ENCODE peak calls at places on chromosomes 1 and 21, in ten cellular contexts. X is ovary, Y is iPS DF 6.9, O is lower lobe of right lung, T is stomach, F is SJSA1, A is sigmoid colon, D is aorta, G is tibial artery, R is transverse colon. J is an unnamed sample.
A peak's percentile ranks its signal among the peaks of the same experiment; 100 is the strongest.

GRCh38 chr21:20353351-20353750 is 644.9 kb upstream of the NCAM2 start:
- DNase-seq in G (no peak), R (no peak), O (no peak), X (no peak), T (no peak), Y (no peak), D (no peak), A (no peak), F (no peak), J (no peak)

GRCh38 chr1:240739139-240739538 is 127.2 kb upstream of the GREM2 start:
- DNase-seq in G (no peak), D (no peak), F (peak; percentile 20), X (no peak), Y (no peak), T (no peak), R (no peak), A (no peak), O (no peak), J (no peak)

GRCh38 chr1:204206121-204206520 is 7.7 kb downstream of the GOLT1A start:
- DNase-seq in F (no peak), O (no peak), A (no peak), T (no peak), D (no peak), X (no peak), Y (no peak), G (no peak), R (no peak), J (no peak)

GRCh38 chr1:43346636-43347035 is 9.0 kb downstream of the MPL start:
- DNase-seq in Y (no peak), F (no peak), O (no peak), R (no peak), D (peak; percentile 49), X (no peak), A (no peak), T (peak; percentile 13), G (no peak), J (no peak)

GRCh38 chr1:181656491-181656890 is 173.2 kb downstream of the CACNA1E start:
- DNase-seq in G (no peak), Y (no peak), O (no peak), R (no peak), T (no peak), D (no peak), X (no peak), A (no peak), F (no peak), J (no peak)

GRCh38 chr1:30816211-30817082 is 58.9 kb upstream of the LAPTM5 start:
- DNase-seq in T (no peak), F (peak; percentile 73), A (peak; percentile 87), Y (no peak), O (no peak), R (peak; percentile 41), X (peak; percentile 32), G (no peak), D (peak; percentile 87), J (no peak)

GRCh38 chr1:3899776-3900149 is 309 bp downstream of the C1orf174 start:
- DNase-seq in F (no peak), O (no peak), X (no peak), D (no peak), G (no peak), A (no peak), R (no peak), T (no peak), Y (no peak), J (no peak)

GRCh38 chr1:26337206-26337535 is 16.8 kb downstream of the CRYBG2 start:
- DNase-seq in Y (no peak), R (no peak), G (no peak), O (no peak), X (no peak), D (no peak), A (no peak), T (no peak), F (no peak), J (no peak)

GRCh38 chr1:198520524-198521254 is 19.8 kb downstream of the ATP6V1G3 start:
- DNase-seq in Y (no peak), R (no peak), T (no peak), F (no peak), D (no peak), X (no peak), O (no peak), G (no peak), A (no peak), J (no peak)

GRCh38 chr1:184041731-184042130 is 4.2 kb upstream of the COLGALT2 start:
- DNase-seq in R (no peak), F (no peak), A (no peak), G (no peak), D (no peak), Y (no peak), O (no peak), X (no peak), T (no peak), J (no peak)

GRCh38 chr1:27602510-27603319 is 1.2 kb downstream of the AHDC1 start:
- DNase-seq in F (peak; percentile 42), R (peak; percentile 72), Y (no peak), D (peak; percentile 90), G (peak; percentile 67), X (peak; percentile 78), O (peak; percentile 69), A (peak; percentile 88), T (peak; percentile 72), J (peak; percentile 58)

GRCh38 chr1:179754031-179754624 is 11.0 kb downstream of the FAM163A start:
- DNase-seq in F (no peak), R (no peak), T (no peak), D (no peak), O (no peak), X (no peak), Y (no peak), A (no peak), G (no peak), J (no peak)

GRCh38 chr1:56709269-56709880 is 64.3 kb downstream of the PRKAA2 start:
- DNase-seq in F (peak; percentile 50), O (no peak), R (no peak), Y (peak; percentile 13), T (no peak), D (no peak), A (no peak), G (no peak), X (no peak), J (no peak)

GRCh38 chr1:43636006-43636641 is 13.8 kb upstream of the KDM4A start:
- DNase-seq in G (no peak), T (no peak), R (no peak), O (no peak), D (no peak), A (no peak), X (no peak), F (no peak), Y (no peak), J (no peak)

GRCh38 chr1:224182057-224182865 is 779 bp upstream of the DEGS1 start:
- DNase-seq in T (peak; percentile 35), X (no peak), Y (no peak), R (peak; percentile 14), O (no peak), D (no peak), G (no peak), F (no peak), A (no peak), J (peak; percentile 81)

GRCh38 chr1:233364695-233365539 is 37.4 kb downstream of the MAP3K21 start:
- DNase-seq in T (no peak), D (no peak), F (peak; percentile 7), A (no peak), Y (no peak), G (no peak), X (no peak), R (no peak), O (no peak), J (no peak)

GRCh38 chr21:30152792-30153191 is 13.8 kb downstream of the CLDN17 start:
- DNase-seq in X (no peak), R (no peak), G (no peak), A (no peak), Y (no peak), D (no peak), F (no peak), T (no peak), O (no peak), J (no peak)

DNA sequence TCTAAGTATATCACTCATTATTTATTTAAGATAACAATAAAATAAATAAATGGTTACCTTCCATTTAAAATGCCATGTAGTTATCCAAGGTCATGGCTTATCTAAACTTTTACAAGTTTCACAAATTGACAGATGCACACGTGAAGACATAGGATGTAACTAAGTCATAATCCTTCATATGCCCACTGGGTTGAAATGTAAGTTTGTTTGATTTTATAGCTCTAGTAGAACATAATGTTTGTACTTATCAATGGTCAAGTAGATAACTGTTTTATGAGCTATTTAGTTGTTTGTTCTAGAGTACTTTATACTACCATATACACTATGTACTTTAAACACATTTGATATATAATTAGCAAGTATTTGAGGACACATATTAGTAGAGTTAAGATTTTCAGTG is 43.0 kb downstream of the ITGB3BP start:
- DNase-seq in D (no peak), A (no peak), T (no peak), X (no peak), Y (no peak), O (no peak), R (no peak), G (no peak), F (no peak), J (no peak)
- H3K27ac ChIP-seq in D (no peak overlapping the region), A (no peak overlapping the region), T (no peak overlapping the region), X (no peak overlapping the region), Y (no peak overlapping the region), O (no peak overlapping the region), R (no peak overlapping the region), G (no peak overlapping the region), F (no peak overlapping the region), J (no peak overlapping the region)

GRCh38 chr1:157671895-157672294 is 28.7 kb downstream of the FCRL3 start:
- DNase-seq in R (no peak), Y (no peak), A (no peak), D (no peak), F (no peak), O (no peak), T (no peak), X (no peak), G (no peak), J (no peak)
- H3K9me3 ChIP-seq in R (peaks cover 6% of the 10 kb centered on the region), Y (no peaks in the 10 kb centered on the region), A (no peaks in the 10 kb centered on the region), D (peaks cover 2% of the 10 kb centered on the region), F (no peaks in the 10 kb centered on the region), O (peaks cover 15% of the 10 kb centered on the region), T (peaks cover 24% of the 10 kb centered on the region), X (no peaks in the 10 kb centered on the region), G (peaks cover 10% of the 10 kb centered on the region), J (no peaks in the 10 kb centered on the region)

DNA sequence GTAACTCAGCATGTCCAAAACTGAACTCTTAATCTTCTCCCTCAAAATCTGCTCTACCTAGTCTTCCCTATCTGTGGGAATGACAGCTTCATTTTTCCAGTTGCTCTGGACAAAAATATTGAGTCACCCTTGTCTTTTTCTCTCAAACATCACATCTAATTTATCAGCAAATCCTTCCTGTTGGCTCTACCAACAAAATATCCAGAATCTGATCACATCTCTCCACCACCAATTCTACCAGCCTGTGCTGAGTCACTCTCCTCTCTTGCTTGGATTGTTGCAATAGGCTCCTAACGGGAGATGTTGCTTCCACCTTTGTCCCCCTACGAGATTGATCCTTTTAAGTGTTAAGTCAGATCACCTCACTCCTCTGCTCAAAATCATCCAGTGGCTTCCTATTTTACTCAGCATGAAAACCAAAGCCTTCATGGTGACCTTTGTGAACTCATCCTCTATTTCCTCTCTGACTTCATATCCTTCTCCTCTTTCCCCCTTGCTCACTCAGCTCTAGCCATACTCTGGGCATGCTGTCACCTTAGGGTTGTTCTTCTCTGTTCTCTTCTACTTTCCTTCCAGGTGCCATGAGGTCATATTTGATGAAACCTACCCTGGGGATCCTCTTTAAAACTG is 21.5 kb upstream of the SMYD2 start:
- DNase-seq in O (no peak), F (no peak), G (no peak), A (no peak), X (no peak), T (no peak), Y (no peak), R (no peak), D (no peak), J (no peak)
- H3K27ac ChIP-seq in O (no peak overlapping the region), F (no peak overlapping the region), G (no peak overlapping the region), A (no peak overlapping the region), X (no peak overlapping the region), T (no peak overlapping the region), Y (no peak overlapping the region), R (no peak overlapping the region), D (no peak overlapping the region), J (no peak overlapping the region)

GRCh38 chr1:172118618-172119017 is 277.3 kb downstream of the DNM3 start:
- DNase-seq in F (no peak), Y (no peak), G (no peak), R (no peak), T (no peak), O (no peak), D (no peak), X (no peak), A (no peak), J (no peak)
- H3K9me3 ChIP-seq in F (no peaks in the 10 kb centered on the region), Y (no peaks in the 10 kb centered on the region), G (no peaks in the 10 kb centered on the region), R (no peaks in the 10 kb centered on the region), T (no peaks in the 10 kb centered on the region), O (no peaks in the 10 kb centered on the region), D (no peaks in the 10 kb centered on the region), X (no peaks in the 10 kb centered on the region), A (no peaks in the 10 kb centered on the region), J (no peaks in the 10 kb centered on the region)

J was measured in CD8-positive, alpha-beta memory T cell.